ENCODE peak calls at places on chromosomes 5 and 9, in five cellular contexts. R is HFF-Myc, P is neuronal stem cell, G is frontal cortex, E is body of pancreas. Z is an unnamed sample.

GRCh38 chr5:132679166-132679565 is 5.4 kb downstream of the IL4 start:
- DNase-seq in R (no peak), P (no peak), G (no peak), E (no peak), Z (no peak)

GRCh38 chr5:89117131-89117644 is 234.2 kb upstream of the MEF2C start:
- DNase-seq in E (no peak), P (no peak), G (no peak), R (no peak), Z (peak)

GRCh38 chr5:143606043-143606752 is 202.7 kb upstream of the NR3C1 start:
- DNase-seq in E (no peak), P (no peak), R (no peak), G (no peak), Z (no peak)

GRCh38 chr5:119328753-119329602 is 26.8 kb upstream of the TNFAIP8 start:
- DNase-seq in R (peak), E (no peak), G (no peak), P (no peak), Z (no peak)

GRCh38 chr9:93194584-93194983 is 10.6 kb downstream of the WNK2 start:
- DNase-seq in G (no peak), E (peak), R (no peak), P (no peak), Z (no peak)

GRCh38 chr5:128121679-128122078 is 38.1 kb downstream of the SLC12A2 start:
- DNase-seq in G (no peak), P (no peak), R (no peak), E (peak), Z (peak)

GRCh38 chr5:59257488-59258400 is 635.8 kb downstream of the PDE4D start:
- DNase-seq in P (no peak), R (no peak), G (no peak), E (no peak), Z (no peak)

GRCh38 chr9:5695860-5696259 is 67.0 kb downstream of the RIC1 start:
- DNase-seq in E (no peak), R (no peak), P (no peak), G (no peak), Z (no peak)

GRCh38 chr9:136546697-136547481 is 1.0 kb upstream of the NOTCH1 start:
- DNase-seq in P (no peak), E (peak), G (no peak), R (peak), Z (peak)

GRCh38 chr9:97853844-97854695 is 1.0 kb downstream of the FOXE1 start:
- DNase-seq in P (peak), R (no peak), G (no peak), E (no peak), Z (no peak)

GRCh38 chr9:116589392-116590354 is 97.4 kb upstream of the TRIM32 start:
- DNase-seq in P (no peak), R (peak), E (no peak), G (no peak), Z (no peak)

GRCh38 chr5:148978370-148979103 is 84.3 kb downstream of the SH3TC2 start:
- DNase-seq in P (no peak), R (no peak), G (no peak), E (no peak), Z (no peak)

GRCh38 chr9:69971643-69972449 is 71.8 kb upstream of the MAMDC2 start:
- DNase-seq in R (peak), G (peak), P (peak), E (peak), Z (peak)

GRCh38 chr5:101678494-101679193 is 617.4 kb downstream of the SLCO4C1 start:
- DNase-seq in R (peak), E (peak), P (peak), G (peak), Z (peak)

Z was measured in LoVo.